ENCODE peak calls at places on chromosomes 3 and 15, in eight cellular contexts. C, G, E, W, S, I, R and L are unnamed samples.

GRCh38 chr3:81666502-81667121 is 94.8 kb downstream of the GBE1 start:
- DNase-seq in I (no peak), R (no peak), G (no peak), W (no peak), S (no peak), C (no peak), E (no peak), L (no peak)

GRCh38 chr3:23611737-23612295 is 193.9 kb upstream of the UBE2E1 start:
- DNase-seq in C (peak), G (no peak), R (no peak), S (no peak), W (peak), I (no peak), E (peak), L (peak)

GRCh38 chr15:40087991-40088928 is 20.4 kb downstream of the BMF start:
- DNase-seq in R (no peak), S (no peak), G (no peak), I (no peak), E (no peak), W (no peak), C (peak), L (no peak)

GRCh38 chr3:143951351-143951971 is 20.2 kb upstream of the DIPK2A start:
- DNase-seq in G (peak), S (peak), I (no peak), R (no peak), W (no peak), E (no peak), C (no peak), L (peak)

GRCh38 chr3:191985691-191986090 is 524.7 kb downstream of the PYDC2 start:
- DNase-seq in C (no peak), W (no peak), S (no peak), I (no peak), R (no peak), G (no peak), E (no peak), L (peak)

GRCh38 chr15:38430106-38430760 is 23.7 kb upstream of the FAM98B start:
- DNase-seq in R (no peak), C (no peak), E (no peak), G (no peak), S (no peak), I (no peak), W (no peak), L (no peak)

GRCh38 chr15:77901251-77901881 is 176.1 kb downstream of the TBC1D2B start:
- DNase-seq in I (no peak), R (no peak), C (no peak), G (no peak), W (no peak), S (no peak), E (no peak), L (no peak)

GRCh38 chr3:47594792-47595191 is 16.1 kb upstream of the CSPG5 start:
- DNase-seq in C (no peak), I (no peak), W (no peak), S (no peak), G (no peak), R (no peak), E (no peak), L (no peak)

GRCh38 chr3:27756877-27757276 is 34.8 kb upstream of the EOMES start:
- DNase-seq in E (no peak), G (no peak), S (no peak), W (no peak), C (no peak), R (no peak), I (no peak), L (peak)

GRCh38 chr3:4311496-4311895 is 8.3 kb downstream of the SETMAR start:
- DNase-seq in I (no peak), E (no peak), W (no peak), R (no peak), G (no peak), S (no peak), C (no peak), L (no peak)

GRCh38 chr15:82778755-82779154 is 27.1 kb downstream of the FSD2 start:
- DNase-seq in G (no peak), I (no peak), C (no peak), E (no peak), R (no peak), S (no peak), W (no peak), L (no peak)

GRCh38 chr15:76503121-76503520 is 166.5 kb downstream of the ISL2 start:
- DNase-seq in W (no peak), C (no peak), R (no peak), I (no peak), S (no peak), E (no peak), G (no peak), L (no peak)